ENCODE peak calls at places on chromosome 3, in seven cellular contexts. H is NCI-H524; X is right atrium auricular region; A is GM10248; N is activated CD8-positive, alpha-beta memory T cell treated with anti-CD3 and anti-CD28 coated beads for 48 hours; K is G401; S is SIG-M5. U is an unnamed sample.

GRCh38 chr3:40617084-40617483 is 92.3 kb downstream of the ZNF621 start:
- DNase-seq in H (no peak), X (no peak), A (no peak), N (no peak), K (peak), S (no peak), U (no peak)

GRCh38 chr3:71927505-71928066 is 142.6 kb upstream of the PROK2 start:
- DNase-seq in H (no peak), X (no peak), A (no peak), N (no peak), K (no peak), S (no peak), U (no peak)

GRCh38 chr3:25558106-25558505 is 106.6 kb downstream of the TOP2B start:
- DNase-seq in H (no peak), X (no peak), A (no peak), N (no peak), K (peak), S (no peak), U (no peak)

GRCh38 chr3:40124918-40125317 is 184.6 kb upstream of the EIF1B start:
- DNase-seq in H (no peak), X (no peak), A (no peak), N (no peak), K (no peak), S (no peak), U (no peak)

GRCh38 chr3:112610121-112610520 is 30.8 kb downstream of the CCDC80 start:
- DNase-seq in H (no peak), X (no peak), A (no peak), N (no peak), K (no peak), S (no peak), U (no peak)

GRCh38 chr3:128870327-128870726 is 9.1 kb upstream of the ACAD9 start:
- DNase-seq in H (no peak), X (no peak), A (no peak), N (no peak), K (no peak), S (no peak), U (no peak)

GRCh38 chr3:129793947-129794318 is 99.6 kb downstream of the TMCC1 start:
- DNase-seq in H (no peak), X (no peak), A (no peak), N (no peak), K (no peak), S (no peak), U (no peak)

GRCh38 chr3:81891056-81891455 is 129.6 kb upstream of the GBE1 start:
- DNase-seq in H (no peak), X (no peak), A (no peak), N (no peak), K (no peak), S (no peak), U (no peak)

GRCh38 chr3:159726231-159726964 is 262.2 kb upstream of the IL12A start:
- DNase-seq in H (no peak), X (no peak), A (no peak), N (no peak), K (no peak), S (no peak), U (no peak)

GRCh38 chr3:166810741-166811445 is 569.2 kb downstream of the ZBBX start:
- DNase-seq in H (no peak), X (no peak), A (no peak), N (no peak), K (no peak), S (no peak), U (no peak)

GRCh38 chr3:147318900-147319299 is 87.4 kb downstream of the ZIC4 start:
- DNase-seq in H (no peak), X (no peak), A (no peak), N (no peak), K (no peak), S (no peak), U (no peak)

GRCh38 chr3:115808239-115808638 is 184.9 kb downstream of the GAP43 start:
- DNase-seq in H (no peak), X (no peak), A (no peak), N (no peak), K (no peak), S (no peak), U (no peak)

GRCh38 chr3:60588806-60589205 is 662.4 kb downstream of the FHIT start:
- DNase-seq in H (no peak), X (no peak), A (no peak), N (no peak), K (no peak), S (no peak), U (no peak)

GRCh38 chr3:146163584-146163983 is 2.6 kb upstream of the PLOD2 start:
- DNase-seq in H (no peak), X (no peak), A (no peak), N (no peak), K (no peak), S (no peak), U (no peak)

GRCh38 chr3:100032262-100032661 is 82.0 kb downstream of the FILIP1L start:
- DNase-seq in H (no peak), X (no peak), A (no peak), N (no peak), K (peak), S (no peak), U (no peak)

GRCh38 chr3:48406443-48407431 is 23.1 kb downstream of the PLXNB1 start:
- DNase-seq in H (no peak), X (no peak), A (no peak), N (no peak), K (no peak), S (no peak), U (no peak)

GRCh38 chr3:152202976-152203626 is 65.6 kb upstream of the MBNL1 start:
- DNase-seq in H (no peak), X (no peak), A (no peak), N (no peak), K (no peak), S (no peak), U (peak)

GRCh38 chr3:12822725-12823373 is 18.5 kb downstream of the RPL32 start:
- DNase-seq in H (no peak), X (no peak), A (no peak), N (no peak), K (no peak), S (no peak), U (no peak)

GRCh38 chr3:111872948-111873347 is 13.9 kb downstream of the PHLDB2 start:
- DNase-seq in H (no peak), X (no peak), A (no peak), N (no peak), K (no peak), S (no peak), U (no peak)